ENCODE peak calls at places on chromosomes 2 and 18, in six cellular contexts. N is non-pigmented ciliary epithelial cell, G is NB4, E is GM12892, R is H4, B is NCI-H2081. X is an unnamed sample.

GRCh38 chr18:3217930-3218647 is 1.7 kb downstream of the MYOM1 start:
- DNase-seq in B (no peak), R (peak; percentile 35), E (no peak), G (no peak), N (no peak), X (no peak)

GRCh38 chr2:219831957-219832356 is 204.5 kb downstream of the SLC4A3 start:
- DNase-seq in E (no peak), R (no peak), N (no peak), G (no peak), B (no peak), X (no peak)

GRCh38 chr2:222864296-222864695 is 3.5 kb downstream of the ACSL3 start:
- DNase-seq in G (peak; percentile 56), N (peak; percentile 42), E (no peak), R (peak; percentile 23), B (no peak), X (no peak)

GRCh38 chr18:36139251-36139650 is 9.6 kb downstream of the ELP2 start:
- DNase-seq in N (no peak), B (no peak), R (no peak), E (no peak), G (no peak), X (peak; percentile 29)

GRCh38 chr2:63658176-63658968 is 69.6 kb downstream of the MDH1 start:
- DNase-seq in E (no peak), G (no peak), N (no peak), R (no peak), B (no peak), X (no peak)

GRCh38 chr2:86223682-86224560 is 24.7 kb downstream of the MRPL35 start:
- DNase-seq in E (no peak), N (peak; percentile 30), R (no peak), B (no peak), G (no peak), X (no peak)

GRCh38 chr18:45521151-45521550 is 94.1 kb upstream of the SLC14A2 start:
- DNase-seq in R (no peak), N (peak; percentile 65), E (no peak), B (no peak), G (no peak), X (no peak)

GRCh38 chr18:47321815-47322214 is 70.4 kb upstream of the SKOR2 start:
- DNase-seq in N (no peak), R (no peak), B (no peak), E (no peak), G (no peak), X (no peak)

GRCh38 chr2:217568289-217568985 is 434.4 kb downstream of the TNS1 start:
- DNase-seq in G (no peak), N (no peak), B (no peak), E (no peak), R (no peak), X (no peak)

GRCh38 chr2:46072146-46072820 is 224.9 kb upstream of the EPAS1 start:
- DNase-seq in G (no peak), E (no peak), N (no peak), R (peak; percentile 38), B (no peak), X (no peak)

GRCh38 chr2:14633031-14633430 is 514 bp downstream of the LRATD1 start:
- DNase-seq in G (no peak), B (peak; percentile 6), E (no peak), R (no peak), N (no peak), X (peak; percentile 11)

GRCh38 chr18:8996771-8997432 is 105.6 kb upstream of the NDUFV2 start:
- DNase-seq in B (no peak), E (no peak), R (no peak), G (peak; percentile 82), N (no peak), X (no peak)

GRCh38 chr18:59012815-59013677 is 126.6 kb upstream of the SEC11C start:
- DNase-seq in B (no peak), R (no peak), N (no peak), G (no peak), E (no peak), X (no peak)

GRCh38 chr2:240527153-240527750 is 30.5 kb downstream of the ANKMY1 start:
- DNase-seq in R (no peak), G (no peak), B (no peak), N (no peak), E (no peak), X (no peak)

GRCh38 chr18:62558015-62558663 is 35.3 kb downstream of the ZCCHC2 start:
- DNase-seq in B (no peak), G (no peak), N (no peak), E (no peak), R (no peak), X (no peak)

X was measured in NCI-H2029.